ENCODE peak calls at places on chromosomes 11 and 22, in seven cellular contexts. One of them, this sample, is unnamed.

GRCh38 chr22:19578180-19579004 is 54.2 kb upstream of the CLDN5 start:
- DNase-seq in stomach: no peak
- DNase-seq in transverse colon: no peak
- DNase-seq in A549: no peak
- DNase-seq in adrenal gland: no peak
- DNase-seq in right lobe of liver: no peak
- DNase-seq in gastrocnemius medialis: no peak
- DNase-seq in this sample: no peak

GRCh38 chr11:106062592-106062949 is 14.6 kb downstream of the KBTBD3 start:
- DNase-seq in stomach: no peak
- DNase-seq in transverse colon: no peak
- DNase-seq in A549: no peak
- DNase-seq in adrenal gland: no peak
- DNase-seq in right lobe of liver: no peak
- DNase-seq in gastrocnemius medialis: no peak
- DNase-seq in this sample: no peak

GRCh38 chr11:103358251-103358650 is 249.0 kb downstream of the DYNC2H1 start:
- DNase-seq in stomach: no peak
- DNase-seq in transverse colon: no peak
- DNase-seq in A549: no peak
- DNase-seq in adrenal gland: no peak
- DNase-seq in right lobe of liver: no peak
- DNase-seq in gastrocnemius medialis: no peak
- DNase-seq in this sample: no peak

GRCh38 chr11:118609380-118610219 is 2.2 kb downstream of the PHLDB1 start:
- DNase-seq in stomach: peak; percentile 29
- DNase-seq in transverse colon: no peak
- DNase-seq in A549: no peak
- DNase-seq in adrenal gland: peak; percentile 18
- DNase-seq in right lobe of liver: no peak
- DNase-seq in gastrocnemius medialis: no peak
- DNase-seq in this sample: no peak

GRCh38 chr11:58573451-58574104 is 2.1 kb downstream of the LPXN start:
- DNase-seq in stomach: no peak
- DNase-seq in transverse colon: no peak
- DNase-seq in A549: peak; percentile 24
- DNase-seq in adrenal gland: peak; percentile 77
- DNase-seq in right lobe of liver: peak; percentile 52
- DNase-seq in gastrocnemius medialis: peak; percentile 46
- DNase-seq in this sample: no peak

GRCh38 chr11:122367809-122368231 is 251.8 kb upstream of the BLID start:
- DNase-seq in stomach: no peak
- DNase-seq in transverse colon: no peak
- DNase-seq in A549: no peak
- DNase-seq in adrenal gland: peak; percentile 54
- DNase-seq in right lobe of liver: peak; percentile 38
- DNase-seq in gastrocnemius medialis: no peak
- DNase-seq in this sample: no peak

GRCh38 chr11:128685383-128686044 is 8.4 kb upstream of the FLI1 start:
- DNase-seq in stomach: no peak
- DNase-seq in transverse colon: no peak
- DNase-seq in A549: no peak
- DNase-seq in adrenal gland: no peak
- DNase-seq in right lobe of liver: no peak
- DNase-seq in gastrocnemius medialis: no peak
- DNase-seq in this sample: no peak

GRCh38 chr11:59417023-59417422 is 9.2 kb downstream of the OR5A2 start:
- DNase-seq in stomach: no peak
- DNase-seq in transverse colon: no peak
- DNase-seq in A549: no peak
- DNase-seq in adrenal gland: no peak
- DNase-seq in right lobe of liver: no peak
- DNase-seq in gastrocnemius medialis: no peak
- DNase-seq in this sample: no peak

GRCh38 chr11:75499423-75500305 is 26.1 kb downstream of the GDPD5 start:
- DNase-seq in stomach: no peak
- DNase-seq in transverse colon: peak; percentile 32
- DNase-seq in A549: peak; percentile 76
- DNase-seq in adrenal gland: peak; percentile 44
- DNase-seq in right lobe of liver: no peak
- DNase-seq in gastrocnemius medialis: peak; percentile 81
- DNase-seq in this sample: no peak

GRCh38 chr22:49966716-49967332 is 6.3 kb downstream of the PIM3 start:
- DNase-seq in stomach: peak; percentile 66
- DNase-seq in transverse colon: peak; percentile 51
- DNase-seq in A549: no peak
- DNase-seq in adrenal gland: peak; percentile 70
- DNase-seq in right lobe of liver: peak; percentile 87
- DNase-seq in gastrocnemius medialis: peak; percentile 76
- DNase-seq in this sample: peak; percentile 90

GRCh38 chr22:35970601-35971417 is 57.8 kb downstream of the RBFOX2 start:
- DNase-seq in stomach: no peak
- DNase-seq in transverse colon: no peak
- DNase-seq in A549: no peak
- DNase-seq in adrenal gland: no peak
- DNase-seq in right lobe of liver: no peak
- DNase-seq in gastrocnemius medialis: no peak
- DNase-seq in this sample: no peak

GRCh38 chr11:71252782-71253730 is 679 bp upstream of the SHANK2 start:
- DNase-seq in stomach: peak; percentile 62
- DNase-seq in transverse colon: peak; percentile 53
- DNase-seq in A549: peak; percentile 88
- DNase-seq in adrenal gland: no peak
- DNase-seq in right lobe of liver: peak; percentile 65
- DNase-seq in gastrocnemius medialis: no peak
- DNase-seq in this sample: no peak

GRCh38 chr11:27248430-27249207 is 114.4 kb downstream of the CCDC34 start:
- DNase-seq in stomach: no peak
- DNase-seq in transverse colon: no peak
- DNase-seq in A549: no peak
- DNase-seq in adrenal gland: no peak
- DNase-seq in right lobe of liver: no peak
- DNase-seq in gastrocnemius medialis: no peak
- DNase-seq in this sample: no peak

GRCh38 chr11:12112150-12112520 is 1.7 kb downstream of the MICAL2 start:
- DNase-seq in stomach: no peak
- DNase-seq in transverse colon: no peak
- DNase-seq in A549: no peak
- DNase-seq in adrenal gland: no peak
- DNase-seq in right lobe of liver: no peak
- DNase-seq in gastrocnemius medialis: no peak
- DNase-seq in this sample: no peak

GRCh38 chr22:27238935-27239510 is 562.5 kb downstream of the MN1 start:
- DNase-seq in stomach: no peak
- DNase-seq in transverse colon: no peak
- DNase-seq in A549: peak; percentile 57
- DNase-seq in adrenal gland: peak; percentile 62
- DNase-seq in right lobe of liver: peak; percentile 79
- DNase-seq in gastrocnemius medialis: peak; percentile 36
- DNase-seq in this sample: no peak
- TF ChIP-seq POLR2A in stomach: no peak
- TF ChIP-seq POLR2A in transverse colon: no peak
- TF ChIP-seq POLR2A in A549: no peak
- TF ChIP-seq POLR2A in adrenal gland: no peak
- TF ChIP-seq POLR2A in right lobe of liver: no peak
- TF ChIP-seq POLR2A in gastrocnemius medialis: no peak
- TF ChIP-seq POLR2A in this sample: no peak

GRCh38 chr11:95231126-95231880 is at the start of gene SESN3:
- DNase-seq in stomach: peak; percentile 98
- DNase-seq in transverse colon: peak; percentile 98
- DNase-seq in A549: peak; percentile 71
- DNase-seq in adrenal gland: peak; percentile 99
- DNase-seq in right lobe of liver: peak; percentile 100
- DNase-seq in gastrocnemius medialis: peak; percentile 98
- DNase-seq in this sample: peak; percentile 100
- TF ChIP-seq POLR2A in stomach: no peak
- TF ChIP-seq POLR2A in transverse colon: peak; percentile 65
- TF ChIP-seq POLR2A in A549: peak; percentile 65
- TF ChIP-seq POLR2A in adrenal gland: peak; percentile 96
- TF ChIP-seq POLR2A in right lobe of liver: peak; percentile 83
- TF ChIP-seq POLR2A in gastrocnemius medialis: peak; percentile 37
- TF ChIP-seq POLR2A in this sample: peak; percentile 51

GRCh38 chr11:66368484-66368883 is 3.1 kb downstream of the SLC29A2 start:
- DNase-seq in stomach: no peak
- DNase-seq in transverse colon: no peak
- DNase-seq in A549: no peak
- DNase-seq in adrenal gland: no peak
- DNase-seq in right lobe of liver: no peak
- DNase-seq in gastrocnemius medialis: no peak
- DNase-seq in this sample: no peak

GRCh38 chr11:66373261-66373660 is 1.7 kb upstream of the SLC29A2 start:
- DNase-seq in stomach: no peak
- DNase-seq in transverse colon: no peak
- DNase-seq in A549: no peak
- DNase-seq in adrenal gland: no peak
- DNase-seq in right lobe of liver: no peak
- DNase-seq in gastrocnemius medialis: peak; percentile 95
- DNase-seq in this sample: no peak

GRCh38 chr11:66367561-66368312 is 3.8 kb downstream of the SLC29A2 start:
- DNase-seq in stomach: no peak
- DNase-seq in transverse colon: no peak
- DNase-seq in A549: no peak
- DNase-seq in adrenal gland: no peak
- DNase-seq in right lobe of liver: no peak
- DNase-seq in gastrocnemius medialis: no peak
- DNase-seq in this sample: no peak

GRCh38 chr11:66369073-66369894 is 2.3 kb downstream of the SLC29A2 start:
- DNase-seq in stomach: no peak
- DNase-seq in transverse colon: no peak
- DNase-seq in A549: no peak
- DNase-seq in adrenal gland: no peak
- DNase-seq in right lobe of liver: no peak
- DNase-seq in gastrocnemius medialis: no peak
- DNase-seq in this sample: no peak

GRCh38 chr11:66371627-66372415 is at the start of gene SLC29A2:
- DNase-seq in stomach: peak; percentile 88
- DNase-seq in transverse colon: peak; percentile 88
- DNase-seq in A549: peak; percentile 40
- DNase-seq in adrenal gland: peak; percentile 37
- DNase-seq in right lobe of liver: peak; percentile 57
- DNase-seq in gastrocnemius medialis: peak; percentile 87
- DNase-seq in this sample: no peak
- TF ChIP-seq POLR2A in stomach: no peak
- TF ChIP-seq POLR2A in transverse colon: peak; percentile 39
- TF ChIP-seq POLR2A in A549: no peak
- TF ChIP-seq POLR2A in adrenal gland: no peak
- TF ChIP-seq POLR2A in right lobe of liver: peak; percentile 22
- TF ChIP-seq POLR2A in gastrocnemius medialis: peak; percentile 56
- TF ChIP-seq POLR2A in this sample: no peak

GRCh38 chr11:62889484-62890437 is 9.1 kb downstream of the SLC3A2 start:
- DNase-seq in stomach: no peak
- DNase-seq in transverse colon: peak; percentile 67
- DNase-seq in A549: peak; percentile 26
- DNase-seq in adrenal gland: peak; percentile 51
- DNase-seq in right lobe of liver: no peak
- DNase-seq in gastrocnemius medialis: no peak
- DNase-seq in this sample: no peak
- TF ChIP-seq POLR2A in stomach: no peak
- TF ChIP-seq POLR2A in transverse colon: no peak
- TF ChIP-seq POLR2A in A549: peak; percentile 7
- TF ChIP-seq POLR2A in adrenal gland: no peak
- TF ChIP-seq POLR2A in right lobe of liver: no peak
- TF ChIP-seq POLR2A in gastrocnemius medialis: no peak
- TF ChIP-seq POLR2A in this sample: no peak

GRCh38 chr11:65779919-65780769 is 632 bp downstream of the AP5B1 start:
- DNase-seq in stomach: peak; percentile 86
- DNase-seq in transverse colon: peak; percentile 90
- DNase-seq in A549: peak; percentile 76
- DNase-seq in adrenal gland: peak; percentile 80
- DNase-seq in right lobe of liver: peak; percentile 82
- DNase-seq in gastrocnemius medialis: peak; percentile 72
- DNase-seq in this sample: peak; percentile 95
- TF ChIP-seq POLR2A in stomach: no peak
- TF ChIP-seq POLR2A in transverse colon: peak; percentile 64
- TF ChIP-seq POLR2A in A549: peak; percentile 49
- TF ChIP-seq POLR2A in adrenal gland: peak; percentile 53
- TF ChIP-seq POLR2A in right lobe of liver: peak; percentile 52
- TF ChIP-seq POLR2A in gastrocnemius medialis: peak; percentile 44
- TF ChIP-seq POLR2A in this sample: no peak

GRCh38 chr22:39314251-39314971 is 5.0 kb downstream of the RPL3 start:
- DNase-seq in stomach: no peak
- DNase-seq in transverse colon: no peak
- DNase-seq in A549: no peak
- DNase-seq in adrenal gland: peak; percentile 93
- DNase-seq in right lobe of liver: no peak
- DNase-seq in gastrocnemius medialis: no peak
- DNase-seq in this sample: no peak
- TF ChIP-seq POLR2A in stomach: no peak
- TF ChIP-seq POLR2A in transverse colon: no peak
- TF ChIP-seq POLR2A in A549: no peak
- TF ChIP-seq POLR2A in adrenal gland: peak; percentile 37
- TF ChIP-seq POLR2A in right lobe of liver: no peak
- TF ChIP-seq POLR2A in gastrocnemius medialis: no peak
- TF ChIP-seq POLR2A in this sample: no peak

DNA sequence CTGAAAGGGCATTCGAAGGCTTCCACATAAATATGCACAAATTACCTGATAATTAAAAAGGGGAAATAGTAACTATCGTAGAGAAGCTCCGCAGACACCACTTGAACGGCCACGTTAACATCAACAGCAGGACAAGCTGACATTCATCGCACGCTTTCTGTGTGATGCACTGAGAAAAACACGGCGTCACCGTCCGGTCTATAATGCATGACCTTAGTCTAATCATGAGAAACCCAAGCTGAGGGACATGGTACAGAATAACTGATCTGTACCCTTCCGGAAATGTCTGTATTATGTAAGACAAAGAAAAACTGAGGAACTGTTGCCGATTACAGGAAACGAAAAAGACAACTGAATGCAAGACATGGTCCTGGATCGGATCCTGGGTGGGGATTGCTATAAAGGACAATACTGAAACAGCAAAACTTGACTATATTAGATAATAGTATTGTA is 678 bp upstream of the RANGAP1 start:
- DNase-seq in stomach: no peak
- DNase-seq in transverse colon: no peak
- DNase-seq in A549: no peak
- DNase-seq in adrenal gland: peak; percentile 52
- DNase-seq in right lobe of liver: peak; percentile 33
- DNase-seq in gastrocnemius medialis: no peak
- DNase-seq in this sample: no peak
- TF ChIP-seq POLR2A in stomach: no peak
- TF ChIP-seq POLR2A in transverse colon: peak; percentile 1
- TF ChIP-seq POLR2A in A549: no peak
- TF ChIP-seq POLR2A in adrenal gland: no peak
- TF ChIP-seq POLR2A in right lobe of liver: peak; percentile 50
- TF ChIP-seq POLR2A in gastrocnemius medialis: no peak
- TF ChIP-seq POLR2A in this sample: no peak